ENCODE peak calls at places on chromosome 1, in five cellular contexts. One of them, this sample, is unnamed. For H3K4me1, the result is how much of the 10 kb centered on the place peaks cover.

GRCh38 chr1:168654198-168654910 is 74.7 kb downstream of the DPT start:
- DNase-seq in H1: no peak
- DNase-seq in HCT116: no peak
- DNase-seq in HepG2: no peak
- DNase-seq in K562: no peak
- DNase-seq in this sample: no peak

GRCh38 chr1:218439541-218440295 is 94.6 kb downstream of the TGFB2 start:
- DNase-seq in H1: no peak
- DNase-seq in HepG2: peak
- DNase-seq in K562: no peak
- DNase-seq in HCT116: no peak
- DNase-seq in this sample: no peak

GRCh38 chr1:21378705-21379494 is 61.0 kb upstream of the NBPF3 start:
- DNase-seq in K562: no peak
- DNase-seq in H1: no peak
- DNase-seq in HepG2: no peak
- DNase-seq in HCT116: no peak
- DNase-seq in this sample: no peak

GRCh38 chr1:107943694-107944093 is 21.3 kb downstream of the VAV3 start:
- DNase-seq in HCT116: no peak
- DNase-seq in H1: no peak
- DNase-seq in HepG2: no peak
- DNase-seq in K562: no peak
- DNase-seq in this sample: no peak

GRCh38 chr1:38858833-38859560 is 575 bp downstream of the RRAGC start:
- DNase-seq in HepG2: peak
- DNase-seq in HCT116: peak
- DNase-seq in K562: peak
- DNase-seq in H1: no peak
- DNase-seq in this sample: no peak

GRCh38 chr1:32681501-32681900 is 21.1 kb downstream of the SYNC start:
- DNase-seq in HepG2: no peak
- DNase-seq in K562: no peak
- DNase-seq in HCT116: no peak
- DNase-seq in H1: no peak
- DNase-seq in this sample: no peak

GRCh38 chr1:156523801-156524480 is 23.4 kb upstream of the MEF2D start:
- DNase-seq in HepG2: no peak
- DNase-seq in K562: no peak
- DNase-seq in HCT116: no peak
- DNase-seq in H1: no peak
- DNase-seq in this sample: no peak

GRCh38 chr1:216114180-216114579 is 309.1 kb downstream of the USH2A start:
- DNase-seq in HCT116: no peak
- DNase-seq in H1: no peak
- DNase-seq in HepG2: no peak
- DNase-seq in K562: no peak
- DNase-seq in this sample: no peak

GRCh38 chr1:55490556-55490955 is 275.4 kb upstream of the USP24 start:
- DNase-seq in HepG2: no peak
- DNase-seq in HCT116: no peak
- DNase-seq in K562: no peak
- DNase-seq in H1: no peak
- DNase-seq in this sample: no peak

DNA sequence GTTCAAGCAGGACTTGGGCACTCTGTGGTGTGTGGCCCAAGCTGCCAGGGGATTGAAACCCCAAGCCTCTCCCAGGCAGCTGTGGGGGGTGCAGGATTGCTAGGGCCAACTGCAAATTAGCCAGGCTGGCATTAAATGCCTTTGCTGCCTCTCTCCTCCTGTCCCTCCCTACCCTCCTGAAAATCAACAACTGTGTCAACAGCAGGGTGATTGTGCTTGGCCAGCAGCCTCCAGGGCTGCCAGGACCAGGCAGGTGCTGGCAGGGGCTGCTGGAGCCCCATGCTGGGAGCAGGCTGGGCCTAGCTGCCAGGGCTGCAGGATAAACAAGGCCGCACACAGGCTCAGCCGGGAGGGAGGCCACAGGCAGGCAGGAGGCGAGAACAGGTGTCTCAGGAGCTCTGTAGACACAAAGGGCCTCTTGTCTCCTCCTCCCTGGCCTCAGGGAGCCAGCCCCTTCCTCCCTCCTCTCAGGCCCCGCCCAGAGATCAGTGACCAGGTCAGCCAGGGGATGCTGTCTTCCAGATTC is 11.4 kb downstream of the SOX13 start:
- DNase-seq in K562: no peak
- DNase-seq in HCT116: no peak
- DNase-seq in HepG2: peak
- DNase-seq in H1: peak
- DNase-seq in this sample: no peak
- H3K4me1 ChIP-seq in K562: under half
- H3K4me1 ChIP-seq in HCT116: under half
- H3K4me1 ChIP-seq in HepG2: half or more
- H3K4me1 ChIP-seq in H1: half or more
- H3K4me1 ChIP-seq in this sample: under half

GRCh38 chr1:30405081-30405480 is 318.3 kb downstream of the MATN1 start:
- DNase-seq in HepG2: no peak
- DNase-seq in H1: no peak
- DNase-seq in HCT116: no peak
- DNase-seq in K562: no peak
- DNase-seq in this sample: no peak

GRCh38 chr1:30403732-30404131 is 319.7 kb downstream of the MATN1 start:
- DNase-seq in HCT116: no peak
- DNase-seq in HepG2: no peak
- DNase-seq in K562: no peak
- DNase-seq in H1: no peak
- DNase-seq in this sample: no peak

GRCh38 chr1:30407030-30407861 is 316.1 kb downstream of the MATN1 start:
- DNase-seq in H1: peak
- DNase-seq in HCT116: no peak
- DNase-seq in HepG2: no peak
- DNase-seq in K562: no peak
- DNase-seq in this sample: no peak

GRCh38 chr1:30404341-30404740 is 319.0 kb downstream of the MATN1 start:
- DNase-seq in HCT116: no peak
- DNase-seq in HepG2: no peak
- DNase-seq in K562: no peak
- DNase-seq in H1: no peak
- DNase-seq in this sample: no peak

GRCh38 chr1:30405631-30406212 is 317.7 kb downstream of the MATN1 start:
- DNase-seq in H1: no peak
- DNase-seq in HCT116: no peak
- DNase-seq in HepG2: no peak
- DNase-seq in K562: no peak
- DNase-seq in this sample: no peak
- TF ChIP-seq ATF3 in H1: no peak
- TF ChIP-seq ATF3 in HCT116: no peak
- TF ChIP-seq ATF3 in HepG2: no peak
- TF ChIP-seq ATF3 in K562: no peak
- TF ChIP-seq ATF3 in this sample: no peak

GRCh38 chr1:3469849-3470649 is 15.6 kb downstream of the ARHGEF16 start:
- DNase-seq in K562: no peak
- DNase-seq in HepG2: no peak
- DNase-seq in H1: no peak
- DNase-seq in HCT116: no peak
- DNase-seq in this sample: no peak
- H3K4me1 ChIP-seq in K562: half or more
- H3K4me1 ChIP-seq in HepG2: under half
- H3K4me1 ChIP-seq in H1: under half
- H3K4me1 ChIP-seq in HCT116: under half
- H3K4me1 ChIP-seq in this sample: under half

DNA sequence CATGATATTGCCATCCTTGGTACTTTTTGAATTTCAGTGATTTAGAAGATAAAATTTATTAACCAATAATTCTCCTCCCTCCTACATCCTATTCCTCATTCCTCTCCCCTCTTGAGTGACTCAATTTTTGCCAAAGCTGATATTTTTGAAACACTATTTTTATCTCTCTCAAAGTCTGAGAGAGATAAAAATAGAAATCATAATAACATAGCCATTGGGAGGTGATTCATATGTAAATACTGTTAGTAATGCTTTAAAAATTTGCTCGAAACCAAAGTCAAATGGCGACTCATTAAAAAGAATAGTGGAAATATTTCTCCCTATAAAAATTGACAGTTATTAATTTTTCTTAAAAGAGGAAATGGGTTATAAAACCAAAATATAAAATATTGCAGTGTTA is 97.4 kb downstream of the PATJ start:
- DNase-seq in K562: no peak
- DNase-seq in HCT116: no peak
- DNase-seq in HepG2: no peak
- DNase-seq in H1: no peak
- DNase-seq in this sample: no peak
- TF ChIP-seq ATF3 in K562: no peak
- TF ChIP-seq ATF3 in HCT116: no peak
- TF ChIP-seq ATF3 in HepG2: no peak
- TF ChIP-seq ATF3 in H1: no peak
- TF ChIP-seq ATF3 in this sample: no peak

DNA sequence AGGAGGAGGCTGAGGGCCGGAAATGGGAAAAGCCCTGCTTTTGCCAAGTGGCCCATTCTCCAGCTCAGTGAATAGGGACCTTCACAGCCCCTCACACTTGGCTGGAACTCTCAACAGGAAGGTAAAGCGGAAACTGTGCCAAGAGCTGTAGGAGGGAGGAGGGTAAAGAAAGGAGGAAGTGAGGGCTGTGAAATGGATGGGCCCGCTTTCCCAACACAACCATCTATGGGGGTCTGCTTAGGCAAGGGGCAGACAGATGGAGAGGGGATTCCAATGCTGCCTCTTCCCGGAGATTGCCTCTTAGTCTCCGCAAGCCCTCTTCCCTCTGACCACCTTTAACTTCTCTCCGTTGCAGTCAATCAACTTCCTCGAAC is 5.2 kb downstream of the INKA2 start:
- DNase-seq in HCT116: no peak
- DNase-seq in HepG2: no peak
- DNase-seq in H1: no peak
- DNase-seq in K562: no peak
- DNase-seq in this sample: no peak
- H3K4me1 ChIP-seq in HCT116: under half
- H3K4me1 ChIP-seq in HepG2: half or more
- H3K4me1 ChIP-seq in H1: under half
- H3K4me1 ChIP-seq in K562: under half
- H3K4me1 ChIP-seq in this sample: under half

GRCh38 chr1:239306426-239306825 is 79.9 kb upstream of the CHRM3 start:
- DNase-seq in HCT116: no peak
- DNase-seq in HepG2: no peak
- DNase-seq in H1: no peak
- DNase-seq in K562: no peak
- DNase-seq in this sample: no peak

GRCh38 chr1:239303289-239303688 is 83.1 kb upstream of the CHRM3 start:
- DNase-seq in H1: no peak
- DNase-seq in HCT116: no peak
- DNase-seq in HepG2: no peak
- DNase-seq in K562: no peak
- DNase-seq in this sample: no peak

GRCh38 chr1:239307886-239308285 is 78.5 kb upstream of the CHRM3 start:
- DNase-seq in HCT116: no peak
- DNase-seq in HepG2: no peak
- DNase-seq in H1: no peak
- DNase-seq in K562: no peak
- DNase-seq in this sample: no peak

GRCh38 chr1:239311331-239311730 is 75.0 kb upstream of the CHRM3 start:
- DNase-seq in HCT116: no peak
- DNase-seq in HepG2: no peak
- DNase-seq in H1: no peak
- DNase-seq in K562: no peak
- DNase-seq in this sample: no peak

DNA sequence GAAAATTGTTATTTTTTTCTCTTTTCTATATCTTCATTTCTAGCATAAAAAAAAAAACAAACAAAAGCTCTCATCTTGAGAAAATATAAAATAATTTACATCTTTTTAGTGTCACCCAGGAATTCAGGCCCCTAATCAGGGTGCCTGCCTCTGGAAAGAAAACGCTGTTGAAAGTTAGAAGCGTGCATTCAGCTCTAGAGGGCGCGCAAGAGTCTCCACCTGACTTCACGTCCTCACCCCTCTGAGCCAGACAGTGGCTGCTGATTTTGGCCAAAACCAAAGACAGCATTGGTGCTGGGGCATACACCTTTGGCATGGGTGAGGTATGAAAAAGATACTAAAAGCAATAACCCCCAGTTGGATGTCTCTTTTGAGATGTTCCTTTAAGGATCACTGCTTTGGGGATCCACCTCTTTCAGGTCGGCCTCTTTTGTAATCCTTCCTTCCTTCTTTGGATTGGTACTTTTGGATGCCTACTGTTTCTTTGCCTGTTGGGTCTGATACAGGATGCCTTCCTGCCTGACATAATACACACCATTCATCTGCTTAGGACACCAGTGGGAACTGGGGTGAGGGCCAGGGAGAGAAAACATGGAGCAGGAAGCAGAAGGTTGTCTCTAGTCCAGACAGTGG is 77.6 kb upstream of the CHRM3 start:
- DNase-seq in HepG2: no peak
- DNase-seq in HCT116: no peak
- DNase-seq in H1: peak
- DNase-seq in K562: no peak
- DNase-seq in this sample: no peak
- TF ChIP-seq ATF3 in HepG2: no peak
- TF ChIP-seq ATF3 in HCT116: no peak
- TF ChIP-seq ATF3 in H1: no peak
- TF ChIP-seq ATF3 in K562: no peak
- TF ChIP-seq ATF3 in this sample: no peak

GRCh38 chr1:8708259-8708658 is 109.2 kb downstream of the RERE start:
- DNase-seq in H1: no peak
- DNase-seq in HepG2: no peak
- DNase-seq in K562: no peak
- DNase-seq in HCT116: no peak
- DNase-seq in this sample: no peak
- H3K4me1 ChIP-seq in H1: under half
- H3K4me1 ChIP-seq in HepG2: half or more
- H3K4me1 ChIP-seq in K562: under half
- H3K4me1 ChIP-seq in HCT116: under half
- H3K4me1 ChIP-seq in this sample: under half

GRCh38 chr1:17170571-17170970 is 34.4 kb upstream of the PADI1 start:
- DNase-seq in K562: no peak
- DNase-seq in HepG2: no peak
- DNase-seq in H1: no peak
- DNase-seq in HCT116: no peak
- DNase-seq in this sample: no peak
- TF ChIP-seq ATF3 in K562: no peak
- TF ChIP-seq ATF3 in HepG2: no peak
- TF ChIP-seq ATF3 in H1: no peak
- TF ChIP-seq ATF3 in HCT116: no peak
- TF ChIP-seq ATF3 in this sample: no peak

GRCh38 chr1:77833521-77834100 is 54.2 kb downstream of the MIGA1 start:
- DNase-seq in HCT116: no peak
- DNase-seq in HepG2: no peak
- DNase-seq in K562: no peak
- DNase-seq in H1: no peak
- DNase-seq in this sample: no peak
- H3K4me1 ChIP-seq in HCT116: under half
- H3K4me1 ChIP-seq in HepG2: under half
- H3K4me1 ChIP-seq in K562: under half
- H3K4me1 ChIP-seq in H1: under half
- H3K4me1 ChIP-seq in this sample: under half

GRCh38 chr1:56934400-56935080 is 31.3 kb downstream of the C8B start:
- DNase-seq in HepG2: no peak
- DNase-seq in HCT116: no peak
- DNase-seq in H1: no peak
- DNase-seq in K562: no peak
- DNase-seq in this sample: no peak
- TF ChIP-seq ATF3 in HepG2: no peak
- TF ChIP-seq ATF3 in HCT116: no peak
- TF ChIP-seq ATF3 in H1: no peak
- TF ChIP-seq ATF3 in K562: no peak
- TF ChIP-seq ATF3 in this sample: no peak